ENCODE peak calls at places on chromosome 21, in seven cellular contexts. One of them, this sample, is unnamed. For H3K9me2, the result is how much of the 10 kb centered on the place peaks cover.

GRCh38 chr21:15283789-15284188 is 219.0 kb upstream of the NRIP1 start:
- DNase-seq in GM23248: no peak
- DNase-seq in HCT116: no peak
- DNase-seq in hepatocyte: no peak
- DNase-seq in GM23338: no peak
- DNase-seq in PC-3: no peak
- DNase-seq in OCI-LY7: no peak
- DNase-seq in this sample: no peak

GRCh38 chr21:25845729-25846256 is 111.0 kb downstream of the GABPA start:
- DNase-seq in GM23248: peak
- DNase-seq in GM23338: no peak
- DNase-seq in OCI-LY7: no peak
- DNase-seq in PC-3: no peak
- DNase-seq in HCT116: no peak
- DNase-seq in hepatocyte: no peak
- DNase-seq in this sample: no peak

GRCh38 chr21:27426196-27426595 is 459.3 kb upstream of the ADAMTS5 start:
- DNase-seq in hepatocyte: no peak
- DNase-seq in GM23338: no peak
- DNase-seq in OCI-LY7: no peak
- DNase-seq in PC-3: no peak
- DNase-seq in HCT116: no peak
- DNase-seq in GM23248: peak
- DNase-seq in this sample: no peak

GRCh38 chr21:39523930-39524329 is 72.2 kb downstream of the SH3BGR start:
- DNase-seq in OCI-LY7: no peak
- DNase-seq in GM23248: no peak
- DNase-seq in PC-3: no peak
- DNase-seq in GM23338: no peak
- DNase-seq in HCT116: no peak
- DNase-seq in hepatocyte: no peak
- DNase-seq in this sample: no peak

GRCh38 chr21:29072873-29073221 is 601 bp downstream of the CCT8 start:
- DNase-seq in hepatocyte: peak
- DNase-seq in GM23338: peak
- DNase-seq in HCT116: no peak
- DNase-seq in GM23248: peak
- DNase-seq in PC-3: peak
- DNase-seq in OCI-LY7: peak
- DNase-seq in this sample: peak

GRCh38 chr21:38293113-38293512 is 36.3 kb downstream of the KCNJ15 start:
- DNase-seq in GM23248: no peak
- DNase-seq in hepatocyte: no peak
- DNase-seq in PC-3: no peak
- DNase-seq in HCT116: no peak
- DNase-seq in GM23338: no peak
- DNase-seq in OCI-LY7: no peak
- DNase-seq in this sample: no peak

GRCh38 chr21:34909492-34910292 is 139.4 kb downstream of the RUNX1 start:
- DNase-seq in hepatocyte: no peak
- DNase-seq in OCI-LY7: no peak
- DNase-seq in GM23338: no peak
- DNase-seq in PC-3: no peak
- DNase-seq in HCT116: no peak
- DNase-seq in GM23248: peak
- DNase-seq in this sample: no peak

GRCh38 chr21:26777166-26777565 is 68.0 kb downstream of the ADAMTS1 start:
- DNase-seq in GM23338: no peak
- DNase-seq in GM23248: peak
- DNase-seq in OCI-LY7: no peak
- DNase-seq in hepatocyte: no peak
- DNase-seq in PC-3: no peak
- DNase-seq in HCT116: no peak
- DNase-seq in this sample: no peak

GRCh38 chr21:45517249-45518065 is 24.8 kb downstream of the SLC19A1 start:
- DNase-seq in hepatocyte: no peak
- DNase-seq in GM23338: no peak
- DNase-seq in HCT116: no peak
- DNase-seq in PC-3: no peak
- DNase-seq in GM23248: no peak
- DNase-seq in OCI-LY7: no peak
- DNase-seq in this sample: no peak

GRCh38 chr21:45601551-45601950 is 42.0 kb upstream of the PCBP3 start:
- DNase-seq in hepatocyte: no peak
- DNase-seq in PC-3: no peak
- DNase-seq in GM23338: no peak
- DNase-seq in HCT116: no peak
- DNase-seq in OCI-LY7: no peak
- DNase-seq in GM23248: no peak
- DNase-seq in this sample: no peak

GRCh38 chr21:31142600-31142999 is 104.3 kb upstream of the KRTAP19-8 start:
- DNase-seq in GM23248: no peak
- DNase-seq in HCT116: no peak
- DNase-seq in OCI-LY7: peak
- DNase-seq in hepatocyte: no peak
- DNase-seq in PC-3: peak
- DNase-seq in GM23338: peak
- DNase-seq in this sample: peak

GRCh38 chr21:31801551-31802234 is 69.8 kb upstream of the SCAF4 start:
- DNase-seq in GM23248: no peak
- DNase-seq in OCI-LY7: no peak
- DNase-seq in GM23338: no peak
- DNase-seq in HCT116: no peak
- DNase-seq in hepatocyte: no peak
- DNase-seq in PC-3: no peak
- DNase-seq in this sample: no peak

GRCh38 chr21:31731112-31731801 is 661 bp downstream of the SCAF4 start:
- DNase-seq in GM23248: peak
- DNase-seq in hepatocyte: peak
- DNase-seq in OCI-LY7: peak
- DNase-seq in HCT116: no peak
- DNase-seq in PC-3: no peak
- DNase-seq in GM23338: peak
- DNase-seq in this sample: peak

GRCh38 chr21:36073181-36073580 is 3.4 kb downstream of the CBR1 start:
- DNase-seq in hepatocyte: peak
- DNase-seq in GM23248: no peak
- DNase-seq in PC-3: no peak
- DNase-seq in OCI-LY7: no peak
- DNase-seq in HCT116: no peak
- DNase-seq in GM23338: no peak
- DNase-seq in this sample: no peak

GRCh38 chr21:17789660-17790059 is 29.5 kb downstream of the C21orf91 start:
- DNase-seq in OCI-LY7: no peak
- DNase-seq in PC-3: no peak
- DNase-seq in HCT116: no peak
- DNase-seq in GM23248: no peak
- DNase-seq in hepatocyte: no peak
- DNase-seq in GM23338: no peak
- DNase-seq in this sample: no peak

GRCh38 chr21:14864211-14865021 is 200.4 kb downstream of the NRIP1 start:
- DNase-seq in GM23248: peak
- DNase-seq in GM23338: peak
- DNase-seq in HCT116: no peak
- DNase-seq in hepatocyte: peak
- DNase-seq in OCI-LY7: peak
- DNase-seq in PC-3: peak
- DNase-seq in this sample: peak

GRCh38 chr21:25790122-25790951 is 55.6 kb downstream of the GABPA start:
- DNase-seq in GM23248: peak
- DNase-seq in hepatocyte: peak
- DNase-seq in PC-3: peak
- DNase-seq in HCT116: peak
- DNase-seq in GM23338: peak
- DNase-seq in OCI-LY7: peak
- DNase-seq in this sample: peak

GRCh38 chr21:35927262-35927661 is 133.1 kb downstream of the SETD4 start:
- DNase-seq in HCT116: no peak
- DNase-seq in GM23338: no peak
- DNase-seq in OCI-LY7: no peak
- DNase-seq in hepatocyte: no peak
- DNase-seq in GM23248: no peak
- DNase-seq in PC-3: no peak
- DNase-seq in this sample: no peak

GRCh38 chr21:28674807-28675206 is 317.9 kb downstream of the LTN1 start:
- DNase-seq in hepatocyte: no peak
- DNase-seq in PC-3: no peak
- DNase-seq in HCT116: no peak
- DNase-seq in GM23338: no peak
- DNase-seq in GM23248: no peak
- DNase-seq in OCI-LY7: no peak
- DNase-seq in this sample: no peak

GRCh38 chr21:46092811-46093667 is 4.9 kb upstream of the COL6A2 start:
- DNase-seq in hepatocyte: peak
- DNase-seq in PC-3: no peak
- DNase-seq in GM23338: no peak
- DNase-seq in OCI-LY7: no peak
- DNase-seq in HCT116: no peak
- DNase-seq in GM23248: peak
- DNase-seq in this sample: no peak

GRCh38 chr21:36097427-36098230 is 27.8 kb downstream of the CBR1 start:
- DNase-seq in hepatocyte: no peak
- DNase-seq in HCT116: no peak
- DNase-seq in GM23248: no peak
- DNase-seq in PC-3: peak
- DNase-seq in GM23338: no peak
- DNase-seq in OCI-LY7: no peak
- DNase-seq in this sample: no peak

GRCh38 chr21:23111070-23111605 is 2112.9 kb downstream of the NCAM2 start:
- DNase-seq in HCT116: no peak
- DNase-seq in hepatocyte: no peak
- DNase-seq in GM23248: no peak
- DNase-seq in PC-3: no peak
- DNase-seq in GM23338: no peak
- DNase-seq in OCI-LY7: no peak
- DNase-seq in this sample: no peak

GRCh38 chr21:36860736-36861594 is 105.5 kb downstream of the HLCS start:
- DNase-seq in hepatocyte: peak
- DNase-seq in OCI-LY7: no peak
- DNase-seq in HCT116: no peak
- DNase-seq in GM23338: no peak
- DNase-seq in PC-3: peak
- DNase-seq in GM23248: peak
- DNase-seq in this sample: no peak

DNA sequence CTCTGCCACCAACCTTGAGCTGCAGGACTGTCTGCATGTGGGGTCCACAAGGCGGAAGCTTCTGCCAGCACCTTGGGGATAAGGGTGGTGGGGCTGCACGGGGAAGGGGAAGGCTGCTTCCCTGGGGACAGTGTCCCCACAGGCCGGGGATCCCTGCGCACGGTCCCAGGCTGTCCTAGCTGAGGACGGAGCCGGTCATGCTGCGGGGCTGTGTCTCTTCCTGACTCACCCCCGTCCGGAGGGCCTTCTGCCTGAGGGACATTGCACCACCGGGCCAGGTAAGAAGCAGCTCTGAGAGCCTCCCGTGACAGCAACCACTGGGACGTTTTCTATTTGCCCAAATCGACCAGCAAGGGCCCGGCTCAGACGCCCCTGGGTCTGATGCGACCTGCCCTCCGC is 29.9 kb downstream of the KRTAP10-1 start:
- DNase-seq in OCI-LY7: no peak
- DNase-seq in HCT116: no peak
- DNase-seq in GM23248: no peak
- DNase-seq in GM23338: no peak
- DNase-seq in hepatocyte: no peak
- DNase-seq in PC-3: peak
- DNase-seq in this sample: no peak
- H2AFZ ChIP-seq in OCI-LY7: no peak
- H2AFZ ChIP-seq in HCT116: no peak
- H2AFZ ChIP-seq in GM23248: no peak
- H2AFZ ChIP-seq in GM23338: no peak
- H2AFZ ChIP-seq in hepatocyte: no peak
- H2AFZ ChIP-seq in PC-3: peak
- H2AFZ ChIP-seq in this sample: no peak

GRCh38 chr21:42414928-42415769 is 11.4 kb downstream of the UBASH3A start:
- DNase-seq in PC-3: peak
- DNase-seq in HCT116: peak
- DNase-seq in hepatocyte: no peak
- DNase-seq in OCI-LY7: no peak
- DNase-seq in GM23248: peak
- DNase-seq in GM23338: no peak
- DNase-seq in this sample: no peak
- H3K9me2 ChIP-seq in PC-3: under half
- H3K9me2 ChIP-seq in HCT116: under half
- H3K9me2 ChIP-seq in hepatocyte: under half
- H3K9me2 ChIP-seq in OCI-LY7: under half
- H3K9me2 ChIP-seq in GM23248: under half
- H3K9me2 ChIP-seq in GM23338: under half
- H3K9me2 ChIP-seq in this sample: under half

DNA sequence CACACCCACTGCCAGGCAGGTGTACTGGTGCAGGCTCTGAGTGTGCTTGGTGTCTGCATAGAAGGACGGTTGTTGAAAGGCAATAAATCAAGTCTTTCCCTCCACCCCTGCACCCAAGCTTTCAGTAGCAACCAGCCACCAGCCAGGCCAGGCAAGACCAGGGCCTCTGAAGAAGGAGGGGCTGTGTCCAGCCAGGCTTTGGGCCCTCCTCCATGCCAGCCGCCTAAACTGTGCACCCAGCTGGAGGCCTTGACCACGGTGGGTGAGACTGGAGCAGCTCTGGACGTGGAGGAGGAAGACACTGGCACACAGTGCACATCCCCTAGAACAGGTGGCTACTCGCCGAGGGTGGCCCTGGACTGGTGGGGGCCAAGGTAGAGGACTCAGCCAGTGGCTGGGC is 4.9 kb downstream of the OLIG2 start:
- DNase-seq in PC-3: no peak
- DNase-seq in hepatocyte: no peak
- DNase-seq in OCI-LY7: no peak
- DNase-seq in GM23248: no peak
- DNase-seq in GM23338: no peak
- DNase-seq in HCT116: no peak
- DNase-seq in this sample: no peak
- H2AFZ ChIP-seq in PC-3: no peak
- H2AFZ ChIP-seq in hepatocyte: no peak
- H2AFZ ChIP-seq in OCI-LY7: no peak
- H2AFZ ChIP-seq in GM23248: no peak
- H2AFZ ChIP-seq in GM23338: no peak
- H2AFZ ChIP-seq in HCT116: no peak
- H2AFZ ChIP-seq in this sample: no peak

DNA sequence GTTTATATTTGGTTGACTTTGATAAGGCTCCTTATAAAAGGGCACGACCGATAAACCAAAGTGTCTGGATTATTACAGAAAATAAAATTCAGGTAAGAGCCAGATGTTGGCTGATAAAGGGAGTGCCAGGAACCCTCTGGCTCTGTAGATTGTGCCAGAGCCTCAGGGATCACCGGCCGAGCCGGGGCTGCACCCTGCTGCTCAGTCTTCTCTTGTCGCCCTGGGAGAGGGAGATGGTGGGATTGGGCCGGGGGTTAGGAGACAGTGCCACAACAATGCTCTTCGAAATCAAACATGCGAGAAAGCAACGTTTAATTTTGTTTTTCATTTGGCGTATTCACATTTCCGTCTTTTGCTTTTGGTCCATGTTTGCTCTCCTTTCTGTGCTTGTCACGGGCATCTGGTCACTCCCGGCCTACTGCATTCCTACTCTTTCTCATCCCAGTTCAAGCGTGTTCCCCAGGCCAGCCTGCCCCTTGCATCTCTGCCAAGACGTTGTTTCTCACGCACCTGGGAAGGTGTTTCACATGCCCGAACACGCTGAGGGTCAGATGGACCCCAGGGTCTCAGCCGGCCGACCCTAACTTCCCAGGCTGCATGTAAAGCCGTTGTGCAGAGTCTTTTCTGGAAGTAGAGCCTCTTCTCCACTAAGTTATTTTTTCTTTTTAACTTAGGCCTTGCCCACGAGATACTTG is 18.8 kb upstream of the C2CD2 start:
- DNase-seq in OCI-LY7: no peak
- DNase-seq in HCT116: no peak
- DNase-seq in GM23248: no peak
- DNase-seq in hepatocyte: no peak
- DNase-seq in GM23338: no peak
- DNase-seq in PC-3: no peak
- DNase-seq in this sample: no peak
- H3K9me2 ChIP-seq in OCI-LY7: under half
- H3K9me2 ChIP-seq in HCT116: under half
- H3K9me2 ChIP-seq in GM23248: under half
- H3K9me2 ChIP-seq in hepatocyte: under half
- H3K9me2 ChIP-seq in GM23338: under half
- H3K9me2 ChIP-seq in PC-3: under half
- H3K9me2 ChIP-seq in this sample: under half

This sample was measured in Karpas-422.